ENCODE peak calls at places on chromosomes 7 and 10, in five cellular contexts. U, E, S, C and N are unnamed samples.

GRCh38 chr7:110010379-110010778 is 1080.5 kb upstream of the LRRN3 start:
- DNase-seq in U (no peak), E (peak), S (no peak), C (no peak), N (no peak)

GRCh38 chr10:71972746-71973695 is 8.8 kb downstream of the CHST3 start:
- DNase-seq in U (no peak), E (no peak), S (no peak), C (no peak), N (no peak)

GRCh38 chr7:92725161-92725925 is 111.0 kb downstream of the CDK6 start:
- DNase-seq in U (no peak), E (no peak), S (no peak), C (no peak), N (no peak)

GRCh38 chr7:100966542-100967291 is 2.6 kb upstream of the MUC12 start:
- DNase-seq in U (peak), E (no peak), S (no peak), C (no peak), N (no peak)

GRCh38 chr10:122267849-122268737 is 3.0 kb upstream of the BTBD16 start:
- DNase-seq in U (peak), E (peak), S (peak), C (no peak), N (no peak)

GRCh38 chr7:5606235-5606634 is 175.2 kb downstream of the RNF216 start:
- DNase-seq in U (no peak), E (no peak), S (no peak), C (no peak), N (no peak)

GRCh38 chr10:131579251-131580071 is 267.9 kb upstream of the TCERG1L start:
- DNase-seq in U (no peak), E (no peak), S (no peak), C (no peak), N (no peak)

GRCh38 chr7:24968165-24968564 is 11.8 kb downstream of the OSBPL3 start:
- DNase-seq in U (no peak), E (no peak), S (no peak), C (no peak), N (no peak)

GRCh38 chr7:140260767-140261486 is 84.1 kb upstream of the KDM7A start:
- DNase-seq in U (peak), E (peak), S (no peak), C (no peak), N (no peak)

GRCh38 chr10:99941942-99942835 is 67.6 kb downstream of the DNMBP start:
- DNase-seq in U (no peak), E (no peak), S (no peak), C (no peak), N (no peak)

GRCh38 chr10:17734432-17735110 is 17.4 kb upstream of the TMEM236 start:
- DNase-seq in U (no peak), E (no peak), S (no peak), C (no peak), N (no peak)

GRCh38 chr10:28668363-28669226 is 8.7 kb upstream of the BAMBI start:
- DNase-seq in U (peak), E (peak), S (peak), C (peak), N (no peak)

GRCh38 chr7:100632951-100633717 is 8.2 kb downstream of the TFR2 start:
- DNase-seq in U (peak), E (peak), S (peak), C (peak), N (no peak)

GRCh38 chr10:46031648-46032532 is 1.5 kb upstream of the NCOA4 start:
- DNase-seq in U (no peak), E (no peak), S (no peak), C (no peak), N (no peak)

GRCh38 chr10:102600816-102601215 is 43.5 kb upstream of the TRIM8 start:
- DNase-seq in U (no peak), E (no peak), S (no peak), C (no peak), N (no peak)

GRCh38 chr7:120933475-120933874 is 17.1 kb upstream of the ING3 start:
- DNase-seq in U (no peak), E (no peak), S (no peak), C (no peak), N (no peak)

GRCh38 chr10:99993994-99994689 is 15.6 kb downstream of the DNMBP start:
- DNase-seq in U (peak), E (peak), S (peak), C (peak), N (peak)

GRCh38 chr10:89469517-89469916 is 55.1 kb downstream of the IFIT5 start:
- DNase-seq in U (no peak), E (no peak), S (no peak), C (no peak), N (no peak)

GRCh38 chr7:39413866-39414668 is 152.1 kb upstream of the YAE1 start:
- DNase-seq in U (peak), E (peak), S (peak), C (peak), N (no peak)

GRCh38 chr10:119270893-119271361 is 63.6 kb downstream of the GRK5 start:
- DNase-seq in U (peak), E (no peak), S (no peak), C (peak), N (no peak)

GRCh38 chr10:86162696-86163400 is 203.7 kb downstream of the GRID1 start:
- DNase-seq in U (no peak), E (no peak), S (no peak), C (no peak), N (no peak)

GRCh38 chr7:16514271-16514670 is 12.4 kb upstream of the LRRC72 start:
- DNase-seq in U (no peak), E (no peak), S (no peak), C (no peak), N (no peak)

GRCh38 chr7:135905858-135906257 is 71.3 kb downstream of the MTPN start:
- DNase-seq in U (no peak), E (no peak), S (no peak), C (no peak), N (no peak)

GRCh38 chr7:98400538-98401427 is at the start of gene BAIAP2L1:
- DNase-seq in U (peak), E (peak), S (peak), C (peak), N (no peak)

GRCh38 chr7:102395958-102396709 is at the start of gene PRKRIP1:
- DNase-seq in U (peak), E (peak), S (peak), C (peak), N (peak)

GRCh38 chr10:107969936-107970335 is 805.4 kb upstream of the SORCS1 start:
- DNase-seq in U (no peak), E (no peak), S (no peak), C (no peak), N (no peak)